ENCODE peak calls at places on chromosomes 1 and 21, in ten cellular contexts. D is A549, J is astrocyte, W is MM.1S, A is left ventricle myocardium inferior, R is Peyer's patch, V is lower leg skin, M is hepatocyte, Z is heart left ventricle, I is thoracic aorta. C is an unnamed sample.

GRCh38 chr1:22714455-22714854 is 3.8 kb downstream of the EPHB2 start:
- DNase-seq in W (no peak), D (no peak), I (no peak), M (no peak), R (no peak), J (no peak), A (no peak), V (no peak), Z (no peak), C (no peak)

GRCh38 chr1:229028987-229029550 is 241.8 kb upstream of the RAB4A start:
- DNase-seq in I (no peak), M (no peak), V (no peak), A (no peak), J (no peak), Z (no peak), W (no peak), R (no peak), D (no peak), C (no peak)

GRCh38 chr1:3564921-3565831 is 46.1 kb downstream of the MEGF6 start:
- DNase-seq in Z (no peak), M (peak; percentile 60), D (no peak), W (peak; percentile 21), A (no peak), I (no peak), V (no peak), R (no peak), J (no peak), C (peak; percentile 40)

GRCh38 chr1:22920026-22920733 is 52.5 kb downstream of the LACTBL1 start:
- DNase-seq in I (no peak), A (no peak), V (no peak), J (no peak), R (no peak), D (no peak), Z (no peak), M (no peak), W (no peak), C (no peak)

GRCh38 chr1:59687081-59687480 is 127.7 kb upstream of the HOOK1 start:
- DNase-seq in A (no peak), Z (no peak), M (no peak), V (no peak), R (no peak), J (no peak), D (no peak), I (no peak), W (no peak), C (no peak)

GRCh38 chr1:43934279-43934985 is 831 bp downstream of the ARTN start:
- DNase-seq in V (no peak), J (no peak), W (peak; percentile 72), A (peak; percentile 42), Z (peak; percentile 60), M (peak; percentile 78), I (no peak), R (peak; percentile 77), D (peak; percentile 51), C (peak; percentile 37)

GRCh38 chr21:37220433-37220980 is 46.6 kb downstream of the VPS26C start:
- DNase-seq in R (no peak), D (peak; percentile 46), V (no peak), I (no peak), W (peak; percentile 12), A (no peak), J (peak; percentile 40), Z (no peak), M (no peak), C (no peak)

GRCh38 chr21:33993286-33994231 is 78.0 kb upstream of the ATP5PO start:
- DNase-seq in W (no peak), M (no peak), Z (peak; percentile 42), R (no peak), V (no peak), A (no peak), I (no peak), J (no peak), D (no peak), C (no peak)

GRCh38 chr1:89687254-89687653 is 54.3 kb downstream of the LRRC8C start:
- DNase-seq in R (no peak), J (no peak), I (no peak), M (no peak), D (no peak), V (no peak), Z (no peak), A (no peak), W (no peak), C (no peak)

GRCh38 chr1:64060611-64061302 is 142.7 kb upstream of the UBE2U start:
- DNase-seq in R (no peak), W (no peak), Z (no peak), M (no peak), D (no peak), A (no peak), I (no peak), V (no peak), J (no peak), C (no peak)

GRCh38 chr1:230441183-230441582 is 15.1 kb upstream of the PGBD5 start:
- DNase-seq in R (no peak), Z (no peak), J (no peak), V (no peak), M (no peak), I (no peak), D (no peak), W (no peak), A (no peak), C (no peak)

DNA sequence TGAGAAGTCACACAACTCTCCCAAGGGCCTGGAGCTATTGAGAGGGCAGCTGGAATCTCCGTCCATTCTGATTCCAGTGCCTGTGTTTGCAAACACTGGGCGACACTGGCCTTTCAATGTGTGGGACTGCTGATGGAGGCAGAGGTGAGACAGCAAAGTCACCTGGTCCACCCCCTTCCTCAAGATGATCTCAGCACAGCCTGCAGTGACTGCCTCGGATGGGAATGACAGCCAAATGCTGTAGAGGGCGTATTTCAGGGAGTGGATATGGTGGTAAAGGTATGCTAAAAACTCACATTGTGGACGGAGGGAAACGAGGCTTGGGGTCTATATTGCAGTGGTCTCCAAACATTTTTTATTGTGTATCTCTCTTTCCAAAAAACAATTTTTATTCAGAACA is 15.5 kb upstream of the PGBD5 start:
- DNase-seq in A (no peak), J (no peak), D (no peak), M (no peak), Z (no peak), I (no peak), R (no peak), V (no peak), W (no peak), C (no peak)
- TF ChIP-seq CTCF in A (no peak), J (no peak), D (no peak), M (no peak), Z (no peak), I (no peak), R (no peak), V (no peak), W (no peak), C (no peak)

GRCh38 chr1:24027838-24028468 is 47.8 kb upstream of the SRSF10 start:
- DNase-seq in J (peak; percentile 43), R (no peak), D (peak; percentile 52), V (no peak), Z (no peak), W (peak; percentile 31), I (no peak), A (no peak), M (peak; percentile 52), C (no peak)
- TF ChIP-seq CTCF in J (peak; percentile 51), R (peak; percentile 79), D (peak; percentile 48), V (no peak), Z (peak; percentile 72), W (peak; percentile 48), I (peak; percentile 63), A (peak; percentile 78), M (peak; percentile 75), C (no peak)

GRCh38 chr1:54340876-54341275 is 65.3 kb downstream of the SSBP3 start:
- DNase-seq in V (no peak), M (no peak), J (no peak), R (no peak), A (no peak), I (no peak), Z (peak; percentile 11), D (no peak), W (no peak), C (no peak)

GRCh38 chr1:54342306-54342705 is 63.9 kb downstream of the SSBP3 start:
- DNase-seq in A (no peak), V (no peak), Z (peak; percentile 18), R (no peak), J (no peak), I (no peak), M (no peak), D (no peak), W (no peak), C (no peak)

GRCh38 chr1:54345116-54345515 is 61.1 kb downstream of the SSBP3 start:
- DNase-seq in J (no peak), W (no peak), D (no peak), R (no peak), A (no peak), V (no peak), M (no peak), Z (peak; percentile 2), I (no peak), C (no peak)

GRCh38 chr1:54341763-54342162 is 64.4 kb downstream of the SSBP3 start:
- DNase-seq in I (no peak), R (no peak), D (no peak), M (no peak), W (no peak), J (no peak), Z (peak; percentile 10), A (no peak), V (no peak), C (no peak)

GRCh38 chr1:54342764-54343687 is 63.2 kb downstream of the SSBP3 start:
- DNase-seq in W (no peak), Z (peak; percentile 13), I (no peak), R (no peak), J (no peak), M (no peak), A (no peak), D (no peak), V (no peak), C (no peak)
- TF ChIP-seq CTCF in W (no peak), Z (no peak), I (no peak), R (no peak), J (no peak), M (no peak), A (no peak), D (no peak), V (no peak), C (no peak)

GRCh38 chr1:202159534-202160371 is 649 bp downstream of the PTPN7 start:
- DNase-seq in J (no peak), V (no peak), D (no peak), I (no peak), A (no peak), R (no peak), M (no peak), Z (no peak), W (peak; percentile 75), C (peak; percentile 44)

GRCh38 chr1:202156590-202156989 is 3.8 kb downstream of the PTPN7 start:
- DNase-seq in V (no peak), W (no peak), I (no peak), Z (no peak), D (no peak), A (no peak), R (no peak), J (no peak), M (no peak), C (no peak)

GRCh38 chr1:202157945-202158344 is 2.5 kb downstream of the PTPN7 start:
- DNase-seq in D (no peak), I (no peak), Z (no peak), M (no peak), W (no peak), R (no peak), J (no peak), V (no peak), A (no peak), C (no peak)

GRCh38 chr1:202160377-202160940 is at the start of gene PTPN7:
- DNase-seq in A (no peak), J (no peak), W (peak; percentile 86), I (no peak), Z (no peak), V (no peak), M (no peak), R (no peak), D (no peak), C (peak; percentile 64)

GRCh38 chr1:202158810-202159533 is 1.4 kb downstream of the PTPN7 start:
- DNase-seq in D (no peak), M (no peak), V (no peak), Z (no peak), R (no peak), W (peak; percentile 75), A (no peak), J (no peak), I (no peak), C (no peak)
- TF ChIP-seq CTCF in D (no peak), M (no peak), V (no peak), Z (no peak), R (no peak), W (peak; percentile 72), A (no peak), J (no peak), I (no peak), C (no peak)